ENCODE peak calls at places on chromosome 22, in ten cellular contexts. I is thyroid gland, J is prostate gland, D is stomach, M is heart left ventricle, C is right lobe of liver, R is Peyer's patch, X is K562, Y is H1, P is spleen. G is an unnamed sample.
A peak's percentile ranks its signal among the peaks of the same experiment; 100 is the strongest.

GRCh38 chr22:42075277-42075676 is 1.2 kb downstream of the PHETA2 start:
- DNase-seq in J (no peak), I (no peak), X (no peak), C (no peak), P (peak; percentile 56), D (no peak), Y (no peak), R (no peak), M (no peak), G (no peak)

GRCh38 chr22:36026741-36027140 is 1.9 kb downstream of the RBFOX2 start:
- DNase-seq in C (no peak), M (no peak), R (no peak), Y (no peak), J (no peak), D (no peak), I (peak; percentile 32), X (no peak), P (no peak), G (no peak)

GRCh38 chr22:17858033-17858432 is 83.8 kb upstream of the BID start:
- DNase-seq in R (no peak), X (no peak), I (peak; percentile 76), C (no peak), J (no peak), M (no peak), D (no peak), Y (no peak), P (no peak), G (no peak)

GRCh38 chr22:18070556-18071306 is 7.1 kb upstream of the PEX26 start:
- DNase-seq in D (no peak), P (peak; percentile 65), J (peak; percentile 62), I (no peak), X (no peak), Y (peak; percentile 53), C (no peak), R (no peak), M (no peak), G (no peak)

GRCh38 chr22:32050678-32051515 is 7.8 kb downstream of the SLC5A1 start:
- DNase-seq in Y (no peak), D (peak; percentile 52), R (no peak), J (peak; percentile 90), C (no peak), M (no peak), P (no peak), I (peak; percentile 3), X (peak; percentile 46), G (peak; percentile 52)

GRCh38 chr22:41446057-41446501 is 522 bp downstream of the TOB2 start:
- DNase-seq in D (peak; percentile 34), X (peak; percentile 23), J (peak; percentile 16), M (peak; percentile 49), I (no peak), R (no peak), Y (no peak), C (peak; percentile 47), P (peak; percentile 91), G (peak; percentile 44)

GRCh38 chr22:17172172-17172833 is 13.2 kb upstream of the HDHD5 start:
- DNase-seq in M (peak; percentile 44), X (no peak), I (peak; percentile 80), C (peak; percentile 62), J (peak; percentile 55), P (peak; percentile 81), D (no peak), Y (no peak), R (no peak), G (peak; percentile 50)

GRCh38 chr22:45091254-45091854 is 72.4 kb upstream of the NUP50 start:
- DNase-seq in C (no peak), R (no peak), Y (no peak), D (no peak), M (no peak), J (no peak), X (no peak), P (no peak), I (no peak), G (no peak)

GRCh38 chr22:50317178-50317577 is 9.6 kb downstream of the DENND6B start:
- DNase-seq in X (no peak), I (no peak), C (no peak), J (no peak), Y (no peak), D (no peak), R (no peak), P (no peak), M (no peak), G (no peak)

GRCh38 chr22:48333323-48333763 is 1494.3 kb downstream of the BRD1 start:
- DNase-seq in X (no peak), J (no peak), P (no peak), I (no peak), M (no peak), D (no peak), C (no peak), R (no peak), Y (no peak), G (no peak)

GRCh38 chr22:48332438-48333322 is 1495.0 kb downstream of the BRD1 start:
- DNase-seq in J (no peak), M (no peak), P (no peak), Y (no peak), D (no peak), R (no peak), C (no peak), X (no peak), I (no peak), G (no peak)

GRCh38 chr22:48333816-48334735 is 1493.6 kb downstream of the BRD1 start:
- DNase-seq in X (no peak), I (no peak), R (no peak), J (no peak), D (no peak), C (no peak), P (no peak), Y (no peak), M (no peak), G (no peak)

GRCh38 chr22:48331691-48332220 is 1495.9 kb downstream of the BRD1 start:
- DNase-seq in R (no peak), D (no peak), X (no peak), P (no peak), M (no peak), I (no peak), J (no peak), C (no peak), Y (no peak), G (no peak)

GRCh38 chr22:48331266-48331665 is 1496.4 kb downstream of the BRD1 start:
- DNase-seq in P (no peak), M (no peak), I (no peak), D (no peak), R (no peak), X (no peak), C (no peak), J (no peak), Y (no peak), G (no peak)
- TF ChIP-seq POLR2A in P (no peak), M (no peak), I (no peak), D (no peak), R (no peak), X (no peak), C (no peak), J (no peak), Y (no peak), G (no peak)

GRCh38 chr22:25420925-25421904 is 143.3 kb upstream of the GRK3 start:
- DNase-seq in X (no peak), I (peak; percentile 39), R (no peak), J (no peak), D (no peak), M (no peak), Y (peak; percentile 70), C (no peak), P (no peak), G (no peak)
- TF ChIP-seq CTCF in X (no peak), I (peak; percentile 7), R (no peak), J (no peak), D (no peak), M (no peak), Y (no peak), C (no peak), P (no peak), G (no peak)

GRCh38 chr22:30604723-30605122 is 2.3 kb upstream of the TCN2 start:
- DNase-seq in I (no peak), R (no peak), P (no peak), J (no peak), M (no peak), Y (no peak), C (no peak), D (no peak), X (no peak), G (no peak)

GRCh38 chr22:30607300-30607930 is 441 bp downstream of the TCN2 start:
- DNase-seq in I (no peak), P (no peak), D (no peak), R (no peak), J (no peak), C (no peak), X (no peak), M (no peak), Y (no peak), G (no peak)

GRCh38 chr22:30606455-30607299 is at the start of gene TCN2:
- DNase-seq in D (peak; percentile 74), I (peak; percentile 78), J (peak; percentile 79), C (peak; percentile 73), P (peak; percentile 88), M (peak; percentile 77), R (peak; percentile 58), X (peak; percentile 73), Y (peak; percentile 91), G (peak; percentile 78)

GRCh38 chr22:30607939-30608338 is 965 bp downstream of the TCN2 start:
- DNase-seq in Y (no peak), C (no peak), J (no peak), X (no peak), D (no peak), R (no peak), P (no peak), M (no peak), I (no peak), G (no peak)

DNA sequence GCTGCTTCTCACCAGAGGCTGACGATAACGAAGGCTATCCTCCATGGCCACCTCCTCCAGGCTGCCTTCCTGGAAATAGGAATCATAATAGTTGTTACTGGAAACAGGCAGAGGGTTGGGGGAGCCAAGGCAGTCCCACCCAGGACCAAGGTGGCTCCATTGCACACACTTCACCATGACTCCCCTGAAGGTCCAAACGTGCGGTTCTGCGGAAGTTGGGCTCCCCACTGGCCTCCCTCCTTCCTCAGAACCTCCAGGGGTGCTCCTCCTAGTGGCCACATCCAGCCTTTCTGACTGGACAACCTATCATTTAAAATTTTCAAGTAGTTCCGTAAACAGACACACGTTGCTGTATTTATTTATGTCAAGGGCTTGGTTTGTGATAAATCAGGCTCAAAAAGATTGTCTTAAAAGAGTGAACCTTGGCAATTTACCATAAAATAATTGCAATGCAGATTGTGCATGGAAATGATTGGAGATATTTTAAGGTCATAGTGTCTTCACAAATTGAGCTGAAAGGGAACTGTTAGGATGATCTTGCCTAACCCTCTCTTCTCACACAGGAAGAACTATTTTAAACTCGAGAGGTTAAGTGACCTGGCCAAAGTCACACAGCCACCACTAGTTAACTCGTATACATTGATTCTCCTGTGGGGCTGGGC is 1.4 kb upstream of the TCN2 start:
- DNase-seq in Y (peak; percentile 63), C (peak; percentile 54), I (peak; percentile 33), X (peak; percentile 77), R (peak; percentile 46), M (no peak), D (peak; percentile 63), P (no peak), J (peak; percentile 21), G (peak; percentile 68)
- TF ChIP-seq POLR2A in Y (no peak), C (no peak), I (no peak), X (peak; percentile 41), R (no peak), M (no peak), D (no peak), P (no peak), J (no peak), G (no peak)

DNA sequence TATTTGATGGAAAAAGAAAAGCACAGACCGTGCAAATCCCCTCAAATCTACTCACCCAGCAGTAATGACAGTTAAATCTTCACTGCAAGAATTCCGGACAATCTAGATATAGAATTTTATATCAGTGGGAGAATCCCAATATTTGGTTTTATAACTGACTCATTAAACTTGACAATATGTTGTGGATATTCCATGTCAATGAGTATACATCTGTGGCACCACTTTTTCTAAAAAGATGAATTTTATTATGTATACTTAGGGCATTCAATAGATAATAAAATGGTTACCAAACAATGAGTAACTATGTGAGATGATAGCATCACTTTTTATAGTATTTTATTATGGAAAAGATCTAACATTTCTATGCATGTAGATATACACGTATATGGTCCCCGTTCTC is 79.9 kb downstream of the OSBP2 start:
- DNase-seq in Y (no peak), J (no peak), R (no peak), C (no peak), I (no peak), P (no peak), X (no peak), M (no peak), D (no peak), G (no peak)
- TF ChIP-seq CTCF in Y (no peak), J (no peak), R (no peak), C (no peak), I (no peak), P (no peak), X (no peak), M (no peak), D (no peak), G (no peak)

G was measured in body of pancreas.